ENCODE peak calls at places on chromosomes 7 and 10, in six cellular contexts. X, D, B, Q, R and N are unnamed samples. For H3K9me2, H3K9me3 and H4K20me1, the result is how much of the 10 kb centered on the place peaks cover.

GRCh38 chr7:1564603-1565022 is 5.2 kb downstream of the PSMG3 start:
- DNase-seq in R (peak), X (no peak), Q (no peak), B (no peak), D (peak), N (no peak)

GRCh38 chr7:144830811-144831210 is 5.0 kb downstream of the TPK1 start:
- DNase-seq in Q (no peak), R (no peak), B (peak), D (peak), X (no peak), N (no peak)

GRCh38 chr7:44853391-44853790 is 5.5 kb upstream of the H2AZ2 start:
- DNase-seq in Q (no peak), X (peak), B (no peak), R (no peak), D (peak), N (peak)

GRCh38 chr10:21273400-21273968 is 252.0 kb downstream of the SKIDA1 start:
- DNase-seq in R (peak), B (no peak), D (no peak), X (no peak), Q (no peak), N (no peak)

GRCh38 chr10:90602815-90603600 is 254.8 kb downstream of the HTR7 start:
- DNase-seq in B (no peak), X (no peak), D (peak), R (peak), Q (no peak), N (no peak)

GRCh38 chr7:127253289-127254162 is 785 bp upstream of the GRM8 start:
- DNase-seq in B (peak), D (peak), Q (peak), X (peak), R (peak), N (peak)

GRCh38 chr7:34928052-34928451 is 109.2 kb downstream of the DPY19L1 start:
- DNase-seq in X (peak), R (peak), B (peak), Q (peak), D (peak), N (no peak)

GRCh38 chr10:131820626-131821025 is 80.2 kb upstream of the PPP2R2D start:
- DNase-seq in B (no peak), R (no peak), D (no peak), Q (no peak), X (no peak), N (no peak)

GRCh38 chr10:86509145-86509544 is 12.4 kb downstream of the WAPL start:
- DNase-seq in X (no peak), R (no peak), Q (no peak), D (no peak), B (no peak), N (no peak)

GRCh38 chr10:118915161-118915560 is 114.4 kb upstream of the NANOS1 start:
- DNase-seq in X (no peak), R (no peak), Q (no peak), B (no peak), D (no peak), N (no peak)

GRCh38 chr7:131897016-131897789 is 340.8 kb upstream of the PODXL start:
- DNase-seq in Q (peak), B (no peak), X (peak), R (peak), D (peak), N (no peak)
- H3K9me2 ChIP-seq in Q (under half), B (under half), X (under half), R (under half), D (under half), N (under half)

DNA sequence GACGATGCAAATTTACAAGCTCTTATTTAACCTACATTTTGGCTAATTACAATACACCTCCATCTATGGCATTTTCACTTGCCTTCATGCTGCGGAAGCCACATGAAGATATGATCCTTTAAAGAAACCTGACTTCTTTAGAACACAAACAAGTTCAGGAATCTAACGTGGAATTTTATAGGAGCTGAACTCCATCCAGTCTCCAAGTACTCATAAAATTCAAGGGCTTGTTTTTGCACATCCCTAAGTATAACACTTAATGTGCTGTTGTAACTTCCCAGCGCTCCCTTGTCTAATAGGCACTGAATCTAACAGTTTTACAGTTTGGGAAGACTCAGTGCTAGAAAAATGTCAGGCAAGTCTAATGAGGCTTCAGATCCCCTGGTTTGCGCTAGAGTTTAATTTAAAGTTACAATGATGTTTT is 664.5 kb downstream of the KCNMA1 start:
- DNase-seq in Q (no peak), B (peak), D (peak), R (no peak), X (no peak), N (no peak)
- H3K9me3 ChIP-seq in Q (under half), B (under half), D (under half), R (under half), X (under half), N (under half)

DNA sequence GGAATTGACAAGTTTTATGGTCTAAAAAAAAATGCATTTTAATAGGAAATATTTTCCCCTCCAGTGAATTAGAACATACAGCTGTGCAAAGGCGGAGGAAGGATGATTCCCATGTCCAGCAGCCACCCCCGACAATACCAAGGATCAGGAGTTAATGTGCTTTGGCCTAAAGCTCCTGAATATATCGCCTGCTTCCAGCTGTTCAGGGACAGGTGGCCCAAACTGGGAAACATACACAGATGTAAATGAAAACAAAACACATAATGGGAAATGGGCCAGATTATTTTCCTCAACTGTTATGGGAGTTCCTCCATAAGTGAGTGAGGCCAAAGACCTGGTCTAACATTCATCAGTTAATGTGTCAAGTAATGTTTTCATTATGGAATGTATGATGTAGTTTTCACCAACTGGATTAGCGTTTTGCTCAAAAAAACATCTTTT is 55.0 kb upstream of the LAMB1 start:
- DNase-seq in R (no peak), D (no peak), Q (no peak), X (no peak), B (no peak), N (no peak)
- H4K20me1 ChIP-seq in R (under half), D (under half), Q (under half), X (under half), B (under half), N (under half)

DNA sequence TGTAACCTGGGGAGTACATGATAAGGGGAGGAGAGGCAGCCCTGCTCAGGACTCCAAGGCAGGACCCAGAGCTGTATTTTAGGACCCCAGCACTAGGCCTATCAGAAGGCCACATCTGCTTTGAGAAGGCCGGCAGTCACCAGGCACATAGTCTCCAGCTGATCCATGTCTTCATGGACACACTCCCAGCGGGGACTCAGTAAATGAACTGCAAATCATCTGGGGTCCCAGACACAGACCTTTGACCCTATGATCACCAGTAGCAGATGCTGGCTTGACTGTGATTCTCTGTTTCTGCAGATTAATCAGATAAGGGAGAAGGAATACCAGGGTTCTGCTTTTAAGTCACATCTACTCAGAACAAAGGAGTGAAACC is 341.4 kb upstream of the PODXL start:
- DNase-seq in D (no peak), B (no peak), R (no peak), Q (no peak), X (no peak), N (no peak)
- H3K9me2 ChIP-seq in D (under half), B (under half), R (under half), Q (under half), X (under half), N (under half)

GRCh38 chr10:114208351-114208750 is 29.2 kb downstream of the TDRD1 start:
- DNase-seq in Q (no peak), B (no peak), X (no peak), R (no peak), D (no peak), N (no peak)

GRCh38 chr10:114212153-114212552 is 26.9 kb upstream of the VWA2 start:
- DNase-seq in X (no peak), D (no peak), Q (no peak), B (no peak), R (no peak), N (no peak)

GRCh38 chr10:114207349-114207748 is 28.2 kb downstream of the TDRD1 start:
- DNase-seq in Q (no peak), X (no peak), R (no peak), B (no peak), D (no peak), N (no peak)

GRCh38 chr10:114206902-114207301 is 27.7 kb downstream of the TDRD1 start:
- DNase-seq in X (no peak), B (no peak), D (no peak), R (no peak), Q (no peak), N (no peak)
- H3K9me3 ChIP-seq in X (under half), B (under half), D (under half), R (under half), Q (under half), N (under half)

DNA sequence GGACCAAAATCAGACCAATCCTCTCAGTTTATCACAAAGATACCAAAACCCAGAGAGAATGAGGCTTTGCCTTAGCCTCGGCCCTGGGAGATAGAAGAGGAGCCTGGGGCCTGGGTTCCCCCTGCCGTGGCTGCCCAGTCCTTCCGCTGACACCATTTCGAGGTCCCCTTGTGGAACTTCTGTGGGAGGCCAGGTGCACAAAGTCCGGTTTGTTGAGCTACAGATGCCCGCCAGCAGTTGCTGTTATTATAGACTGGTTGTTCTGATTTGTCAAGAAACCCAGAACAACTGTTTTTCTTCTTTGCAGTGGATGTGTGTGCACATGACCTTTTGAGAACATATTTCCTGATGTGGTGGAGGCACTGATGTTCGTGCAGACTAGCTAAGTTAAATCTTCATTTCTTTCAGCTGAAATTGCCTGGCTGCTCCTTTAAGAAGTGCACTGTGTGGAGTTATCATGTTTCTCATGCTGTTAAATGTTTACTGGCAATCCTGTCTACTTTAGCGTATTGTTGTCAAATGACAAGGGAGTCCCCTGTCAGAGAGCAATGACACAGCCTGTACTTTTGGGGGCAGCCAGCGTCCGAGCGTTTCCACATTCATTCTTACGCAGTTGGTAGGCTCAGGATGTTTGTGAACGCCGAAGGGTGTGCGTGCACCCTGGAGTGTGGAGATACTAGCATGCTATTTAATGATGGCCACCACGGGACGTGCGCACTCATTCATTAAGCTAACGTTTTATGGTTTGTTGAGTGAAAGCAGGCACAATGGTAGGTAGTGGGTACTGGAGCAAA is 47.8 kb downstream of the CUX1 start:
- DNase-seq in B (no peak), Q (no peak), R (no peak), D (no peak), X (no peak), N (no peak)
- H4K20me1 ChIP-seq in B (half or more), Q (half or more), R (under half), D (under half), X (under half), N (under half)

GRCh38 chr7:54712777-54713176 is 46.2 kb downstream of the SEC61G start:
- DNase-seq in X (no peak), R (no peak), Q (no peak), D (no peak), B (no peak), N (no peak)
- H3K9me2 ChIP-seq in X (under half), R (under half), Q (under half), D (under half), B (under half), N (under half)

GRCh38 chr7:159175792-159176191 is 31.1 kb upstream of the VIPR2 start:
- DNase-seq in B (no peak), D (no peak), R (no peak), Q (no peak), X (no peak), N (no peak)
- H3K9me3 ChIP-seq in B (under half), D (under half), R (under half), Q (under half), X (under half), N (under half)